ENCODE peak calls at places on chromosomes 1 and 21, in ten cellular contexts. One of them, this sample, is unnamed.

GRCh38 chr1:30248774-30249173 is 474.6 kb downstream of the MATN1 start:
- DNase-seq in HT1080: no peak
- DNase-seq in HuH-7.5: no peak
- DNase-seq in A549: no peak
- DNase-seq in activated naive CD4-positive, alpha-beta T cell: no peak
- DNase-seq in activated T-helper 1 cell treated with anti-CD3 and anti-CD28 coated beads, Interleukin-12 subunit alpha, Interleukin-12 subunit beta, Interleukin-2, Interleukin-4 antibody, amounts not matched to agents 30 ng/mL and 10 ng/mL and 1 ng/mL, durations not matched to agents 14 hours and 24 hours and 36 hours: no peak
- DNase-seq in RCC 7860: no peak
- DNase-seq in skeletal muscle cell: no peak
- DNase-seq in stromal cell of bone marrow: no peak
- DNase-seq in nephron progenitor cell: no peak
- DNase-seq in this sample: no peak

GRCh38 chr1:8033322-8033721 is 7.2 kb upstream of the ERRFI1 start:
- DNase-seq in skeletal muscle cell: no peak
- DNase-seq in HuH-7.5: no peak
- DNase-seq in activated naive CD4-positive, alpha-beta T cell: no peak
- DNase-seq in nephron progenitor cell: no peak
- DNase-seq in A549: no peak
- DNase-seq in RCC 7860: no peak
- DNase-seq in HT1080: no peak
- DNase-seq in stromal cell of bone marrow: no peak
- DNase-seq in activated T-helper 1 cell treated with anti-CD3 and anti-CD28 coated beads, Interleukin-12 subunit alpha, Interleukin-12 subunit beta, Interleukin-2, Interleukin-4 antibody, amounts not matched to agents 30 ng/mL and 10 ng/mL and 1 ng/mL, durations not matched to agents 14 hours and 24 hours and 36 hours: no peak
- DNase-seq in this sample: no peak

GRCh38 chr1:207658904-207659485 is 14.1 kb downstream of the CR1L start:
- DNase-seq in stromal cell of bone marrow: no peak
- DNase-seq in HuH-7.5: no peak
- DNase-seq in skeletal muscle cell: no peak
- DNase-seq in nephron progenitor cell: no peak
- DNase-seq in activated naive CD4-positive, alpha-beta T cell: no peak
- DNase-seq in RCC 7860: no peak
- DNase-seq in HT1080: no peak
- DNase-seq in activated T-helper 1 cell treated with anti-CD3 and anti-CD28 coated beads, Interleukin-12 subunit alpha, Interleukin-12 subunit beta, Interleukin-2, Interleukin-4 antibody, amounts not matched to agents 30 ng/mL and 10 ng/mL and 1 ng/mL, durations not matched to agents 14 hours and 24 hours and 36 hours: no peak
- DNase-seq in A549: no peak
- DNase-seq in this sample: no peak

GRCh38 chr1:192580351-192580962 is 4.9 kb downstream of the RGS1 start:
- DNase-seq in activated naive CD4-positive, alpha-beta T cell: no peak
- DNase-seq in skeletal muscle cell: no peak
- DNase-seq in RCC 7860: peak; percentile 64
- DNase-seq in stromal cell of bone marrow: peak; percentile 66
- DNase-seq in HT1080: peak; percentile 71
- DNase-seq in HuH-7.5: no peak
- DNase-seq in A549: no peak
- DNase-seq in activated T-helper 1 cell treated with anti-CD3 and anti-CD28 coated beads, Interleukin-12 subunit alpha, Interleukin-12 subunit beta, Interleukin-2, Interleukin-4 antibody, amounts not matched to agents 30 ng/mL and 10 ng/mL and 1 ng/mL, durations not matched to agents 14 hours and 24 hours and 36 hours: no peak
- DNase-seq in nephron progenitor cell: no peak
- DNase-seq in this sample: peak; percentile 62

GRCh38 chr1:233509596-233509995 is 104.3 kb upstream of the KCNK1 start:
- DNase-seq in nephron progenitor cell: no peak
- DNase-seq in HuH-7.5: no peak
- DNase-seq in HT1080: peak; percentile 19
- DNase-seq in activated T-helper 1 cell treated with anti-CD3 and anti-CD28 coated beads, Interleukin-12 subunit alpha, Interleukin-12 subunit beta, Interleukin-2, Interleukin-4 antibody, amounts not matched to agents 30 ng/mL and 10 ng/mL and 1 ng/mL, durations not matched to agents 14 hours and 24 hours and 36 hours: no peak
- DNase-seq in stromal cell of bone marrow: no peak
- DNase-seq in skeletal muscle cell: no peak
- DNase-seq in A549: no peak
- DNase-seq in activated naive CD4-positive, alpha-beta T cell: no peak
- DNase-seq in RCC 7860: no peak
- DNase-seq in this sample: no peak

GRCh38 chr1:1449099-1449739 is at the start of gene ATAD3C:
- DNase-seq in A549: no peak
- DNase-seq in activated T-helper 1 cell treated with anti-CD3 and anti-CD28 coated beads, Interleukin-12 subunit alpha, Interleukin-12 subunit beta, Interleukin-2, Interleukin-4 antibody, amounts not matched to agents 30 ng/mL and 10 ng/mL and 1 ng/mL, durations not matched to agents 14 hours and 24 hours and 36 hours: no peak
- DNase-seq in HT1080: no peak
- DNase-seq in nephron progenitor cell: no peak
- DNase-seq in stromal cell of bone marrow: no peak
- DNase-seq in RCC 7860: no peak
- DNase-seq in HuH-7.5: no peak
- DNase-seq in activated naive CD4-positive, alpha-beta T cell: no peak
- DNase-seq in skeletal muscle cell: no peak
- DNase-seq in this sample: no peak

GRCh38 chr1:172147541-172147940 is 272.9 kb upstream of the C1orf105 start:
- DNase-seq in activated T-helper 1 cell treated with anti-CD3 and anti-CD28 coated beads, Interleukin-12 subunit alpha, Interleukin-12 subunit beta, Interleukin-2, Interleukin-4 antibody, amounts not matched to agents 30 ng/mL and 10 ng/mL and 1 ng/mL, durations not matched to agents 14 hours and 24 hours and 36 hours: no peak
- DNase-seq in A549: no peak
- DNase-seq in activated naive CD4-positive, alpha-beta T cell: no peak
- DNase-seq in stromal cell of bone marrow: no peak
- DNase-seq in skeletal muscle cell: no peak
- DNase-seq in HuH-7.5: no peak
- DNase-seq in HT1080: no peak
- DNase-seq in RCC 7860: no peak
- DNase-seq in nephron progenitor cell: no peak
- DNase-seq in this sample: no peak

GRCh38 chr1:28139033-28139712 is 37.3 kb downstream of the PTAFR start:
- DNase-seq in stromal cell of bone marrow: peak; percentile 85
- DNase-seq in nephron progenitor cell: no peak
- DNase-seq in A549: no peak
- DNase-seq in activated naive CD4-positive, alpha-beta T cell: no peak
- DNase-seq in HT1080: peak; percentile 38
- DNase-seq in activated T-helper 1 cell treated with anti-CD3 and anti-CD28 coated beads, Interleukin-12 subunit alpha, Interleukin-12 subunit beta, Interleukin-2, Interleukin-4 antibody, amounts not matched to agents 30 ng/mL and 10 ng/mL and 1 ng/mL, durations not matched to agents 14 hours and 24 hours and 36 hours: no peak
- DNase-seq in skeletal muscle cell: no peak
- DNase-seq in RCC 7860: no peak
- DNase-seq in HuH-7.5: no peak
- DNase-seq in this sample: no peak

GRCh38 chr1:41381691-41382530 is 20.7 kb downstream of the FOXO6 start:
- DNase-seq in HT1080: peak; percentile 43
- DNase-seq in activated T-helper 1 cell treated with anti-CD3 and anti-CD28 coated beads, Interleukin-12 subunit alpha, Interleukin-12 subunit beta, Interleukin-2, Interleukin-4 antibody, amounts not matched to agents 30 ng/mL and 10 ng/mL and 1 ng/mL, durations not matched to agents 14 hours and 24 hours and 36 hours: no peak
- DNase-seq in skeletal muscle cell: no peak
- DNase-seq in activated naive CD4-positive, alpha-beta T cell: no peak
- DNase-seq in stromal cell of bone marrow: no peak
- DNase-seq in nephron progenitor cell: peak; percentile 60
- DNase-seq in A549: peak; percentile 69
- DNase-seq in HuH-7.5: peak; percentile 67
- DNase-seq in RCC 7860: no peak
- DNase-seq in this sample: no peak

GRCh38 chr1:21121764-21122471 is 54.8 kb downstream of the EIF4G3 start:
- DNase-seq in A549: no peak
- DNase-seq in skeletal muscle cell: no peak
- DNase-seq in HT1080: no peak
- DNase-seq in stromal cell of bone marrow: no peak
- DNase-seq in RCC 7860: no peak
- DNase-seq in activated naive CD4-positive, alpha-beta T cell: no peak
- DNase-seq in HuH-7.5: no peak
- DNase-seq in activated T-helper 1 cell treated with anti-CD3 and anti-CD28 coated beads, Interleukin-12 subunit alpha, Interleukin-12 subunit beta, Interleukin-2, Interleukin-4 antibody, amounts not matched to agents 30 ng/mL and 10 ng/mL and 1 ng/mL, durations not matched to agents 14 hours and 24 hours and 36 hours: no peak
- DNase-seq in nephron progenitor cell: no peak
- DNase-seq in this sample: no peak

GRCh38 chr21:27674037-27674436 is 707.1 kb upstream of the ADAMTS5 start:
- DNase-seq in stromal cell of bone marrow: peak; percentile 92
- DNase-seq in skeletal muscle cell: peak; percentile 69
- DNase-seq in nephron progenitor cell: no peak
- DNase-seq in HuH-7.5: no peak
- DNase-seq in RCC 7860: peak; percentile 25
- DNase-seq in activated T-helper 1 cell treated with anti-CD3 and anti-CD28 coated beads, Interleukin-12 subunit alpha, Interleukin-12 subunit beta, Interleukin-2, Interleukin-4 antibody, amounts not matched to agents 30 ng/mL and 10 ng/mL and 1 ng/mL, durations not matched to agents 14 hours and 24 hours and 36 hours: no peak
- DNase-seq in HT1080: peak; percentile 68
- DNase-seq in activated naive CD4-positive, alpha-beta T cell: no peak
- DNase-seq in A549: no peak
- DNase-seq in this sample: peak; percentile 63

GRCh38 chr1:96416690-96417444 is 304.7 kb upstream of the PTBP2 start:
- DNase-seq in stromal cell of bone marrow: no peak
- DNase-seq in HuH-7.5: no peak
- DNase-seq in skeletal muscle cell: no peak
- DNase-seq in nephron progenitor cell: no peak
- DNase-seq in RCC 7860: no peak
- DNase-seq in activated naive CD4-positive, alpha-beta T cell: no peak
- DNase-seq in A549: no peak
- DNase-seq in HT1080: no peak
- DNase-seq in activated T-helper 1 cell treated with anti-CD3 and anti-CD28 coated beads, Interleukin-12 subunit alpha, Interleukin-12 subunit beta, Interleukin-2, Interleukin-4 antibody, amounts not matched to agents 30 ng/mL and 10 ng/mL and 1 ng/mL, durations not matched to agents 14 hours and 24 hours and 36 hours: no peak
- DNase-seq in this sample: no peak

This sample was measured in fibroblast of the conjunctiva.